ENCODE peak calls at places on chromosomes 2 and 18, in nine cellular contexts. U, K, B, V, Y, A, L, G and M are unnamed samples. For H3K4me1, the result is how much of the 10 kb centered on the place peaks cover.

GRCh38 chr2:167966937-167967913 is 280.2 kb downstream of the STK39 start:
- DNase-seq in A (no peak), K (no peak), G (no peak), L (no peak), B (no peak), Y (peak), U (no peak), V (no peak), M (no peak)

GRCh38 chr18:8073167-8073566 is 506.1 kb downstream of the PTPRM start:
- DNase-seq in A (no peak), K (no peak), Y (no peak), U (no peak), B (no peak), V (no peak), G (no peak), L (no peak), M (no peak)

GRCh38 chr2:202883987-202884675 is 12.6 kb upstream of the ICA1L start:
- DNase-seq in K (no peak), G (no peak), V (peak), U (peak), B (no peak), Y (no peak), L (no peak), A (no peak), M (no peak)

GRCh38 chr18:46373131-46373530 is 268.9 kb downstream of the HAUS1 start:
- DNase-seq in Y (no peak), U (no peak), A (no peak), B (no peak), K (no peak), L (no peak), G (no peak), V (no peak), M (no peak)

GRCh38 chr2:188466761-188467160 is 175.1 kb downstream of the GULP1 start:
- DNase-seq in L (no peak), B (no peak), K (no peak), G (no peak), Y (no peak), U (no peak), A (no peak), V (no peak), M (no peak)

GRCh38 chr2:105747254-105747909 is 2.7 kb downstream of the NCK2 start:
- DNase-seq in Y (no peak), V (no peak), U (no peak), L (no peak), G (no peak), B (no peak), K (no peak), A (no peak), M (no peak)

GRCh38 chr2:85998071-85998991 is 107.4 kb downstream of the POLR1A start:
- DNase-seq in Y (peak), V (peak), G (peak), K (no peak), L (no peak), U (no peak), B (no peak), A (no peak), M (no peak)

GRCh38 chr2:106257830-106258229 is 63.7 kb upstream of the UXS1 start:
- DNase-seq in L (no peak), Y (no peak), U (no peak), A (no peak), K (no peak), B (no peak), G (no peak), V (no peak), M (no peak)

GRCh38 chr2:223460774-223461211 is 141.4 kb downstream of the SCG2 start:
- DNase-seq in U (peak), K (no peak), V (peak), B (no peak), A (no peak), Y (no peak), L (no peak), G (no peak), M (no peak)

GRCh38 chr2:188676012-188676405 is 298.2 kb upstream of the COL3A1 start:
- DNase-seq in A (no peak), U (peak), V (peak), B (no peak), K (no peak), G (no peak), Y (no peak), L (no peak), M (no peak)

GRCh38 chr2:190585000-190585678 is 50.6 kb upstream of the NEMP2 start:
- DNase-seq in K (no peak), V (no peak), G (no peak), A (no peak), B (no peak), Y (peak), U (no peak), L (no peak), M (no peak)

GRCh38 chr18:79680100-79680879 is 687 bp downstream of the CTDP1 start:
- DNase-seq in U (peak), B (no peak), A (peak), K (peak), Y (peak), V (peak), L (peak), G (no peak), M (peak)

GRCh38 chr2:39513641-39514094 is 76.6 kb upstream of the MAP4K3 start:
- DNase-seq in B (no peak), G (peak), A (no peak), Y (peak), K (no peak), V (peak), U (peak), L (no peak), M (no peak)

GRCh38 chr2:207619764-207620203 is 5.4 kb downstream of the METTL21A start:
- DNase-seq in B (no peak), Y (no peak), G (no peak), U (no peak), K (no peak), L (peak), V (no peak), A (no peak), M (peak)

GRCh38 chr18:72233106-72233505 is 311.0 kb downstream of the CBLN2 start:
- DNase-seq in K (no peak), G (no peak), L (no peak), U (no peak), Y (no peak), A (no peak), B (no peak), V (no peak), M (no peak)

GRCh38 chr2:219002395-219003266 is 9.4 kb upstream of the CRYBA2 start:
- DNase-seq in A (peak), L (peak), G (no peak), V (peak), K (no peak), Y (peak), B (no peak), U (peak), M (no peak)

GRCh38 chr2:85549095-85549494 is 10.1 kb downstream of the MAT2A start:
- DNase-seq in L (no peak), G (no peak), V (no peak), A (no peak), B (no peak), Y (no peak), K (no peak), U (no peak), M (no peak)

GRCh38 chr18:55452123-55452611 is 135.8 kb downstream of the TCF4 start:
- DNase-seq in U (peak), B (no peak), K (no peak), L (no peak), Y (no peak), G (no peak), V (peak), A (peak), M (no peak)

GRCh38 chr2:29502452-29502851 is 387.2 kb downstream of the CLIP4 start:
- DNase-seq in A (no peak), Y (peak), V (no peak), L (no peak), B (no peak), G (no peak), U (peak), K (no peak), M (no peak)

GRCh38 chr2:176652300-176653182 is 383.3 kb downstream of the MTX2 start:
- DNase-seq in G (no peak), Y (peak), V (peak), K (peak), U (peak), A (no peak), B (no peak), L (peak), M (peak)

GRCh38 chr2:45083175-45083574 is 73.9 kb upstream of the SIX2 start:
- DNase-seq in A (no peak), U (peak), B (no peak), K (no peak), Y (no peak), V (peak), L (no peak), G (no peak), M (no peak)

GRCh38 chr2:137467246-137467862 is 496.9 kb upstream of the HNMT start:
- DNase-seq in B (no peak), U (peak), A (no peak), L (no peak), G (no peak), K (no peak), V (peak), Y (peak), M (no peak)

GRCh38 chr18:44870631-44871502 is 190.2 kb downstream of the SETBP1 start:
- DNase-seq in U (no peak), B (no peak), A (no peak), G (no peak), V (no peak), Y (no peak), L (no peak), K (no peak), M (no peak)

GRCh38 chr2:163774862-163775261 is 39.1 kb upstream of the FIGN start:
- DNase-seq in G (no peak), V (peak), L (no peak), U (peak), B (no peak), A (no peak), Y (peak), K (no peak), M (no peak)

GRCh38 chr18:44033144-44033543 is 647.5 kb upstream of the SETBP1 start:
- DNase-seq in L (no peak), G (no peak), Y (peak), V (no peak), K (no peak), U (no peak), B (no peak), A (no peak), M (no peak)

GRCh38 chr2:7019191-7019590 is 102.0 kb downstream of the RNF144A start:
- DNase-seq in V (no peak), L (no peak), K (no peak), B (no peak), U (no peak), Y (no peak), A (no peak), G (no peak), M (no peak)

GRCh38 chr2:141555876-141556470 is 574.8 kb downstream of the LRP1B start:
- DNase-seq in B (no peak), L (no peak), A (no peak), U (no peak), K (no peak), Y (no peak), V (no peak), G (no peak), M (no peak)

GRCh38 chr2:81002906-81003305 is 698.4 kb upstream of the LRRTM1 start:
- DNase-seq in A (no peak), L (no peak), B (no peak), U (no peak), V (no peak), G (no peak), Y (no peak), K (no peak), M (no peak)

GRCh38 chr2:210086930-210087329 is 84.3 kb downstream of the KANSL1L start:
- DNase-seq in A (no peak), U (no peak), G (no peak), V (no peak), Y (no peak), K (no peak), B (no peak), L (no peak), M (no peak)

GRCh38 chr2:174121178-174121577 is 127.2 kb downstream of the OLA1 start:
- DNase-seq in A (no peak), G (no peak), K (no peak), Y (no peak), U (no peak), L (no peak), B (no peak), V (no peak), M (no peak)

GRCh38 chr2:113240915-113241911 is 37.5 kb downstream of the PAX8 start:
- DNase-seq in V (peak), L (no peak), A (no peak), G (peak), K (no peak), U (peak), B (no peak), Y (peak), M (no peak)

GRCh38 chr2:209236369-209236768 is 187.5 kb upstream of the MAP2 start:
- DNase-seq in A (no peak), B (no peak), L (no peak), K (no peak), G (no peak), Y (peak), V (no peak), U (no peak), M (no peak)

GRCh38 chr2:39476524-39476923 is 39.4 kb upstream of the MAP4K3 start:
- DNase-seq in B (no peak), L (no peak), Y (no peak), G (no peak), U (no peak), K (no peak), V (no peak), A (no peak), M (no peak)

GRCh38 chr18:23397907-23398306 is 55.2 kb upstream of the RIOK3 start:
- DNase-seq in Y (no peak), U (no peak), K (peak), A (no peak), G (no peak), L (no peak), V (no peak), B (no peak), M (no peak)

GRCh38 chr2:15559800-15560403 is 1.2 kb downstream of the NBAS start:
- DNase-seq in K (no peak), U (no peak), Y (no peak), G (no peak), L (no peak), B (no peak), A (no peak), V (no peak), M (no peak)

GRCh38 chr2:79511320-79511951 is 1.4 kb upstream of the CTNNA2 start:
- DNase-seq in L (no peak), B (no peak), A (no peak), G (no peak), U (peak), V (peak), Y (peak), K (no peak), M (no peak)

GRCh38 chr2:150376627-150377335 is 110.7 kb downstream of the RND3 start:
- DNase-seq in V (peak), Y (peak), G (no peak), L (no peak), U (peak), K (no peak), A (no peak), B (no peak), M (no peak)

GRCh38 chr2:63434597-63434996 is 153.7 kb downstream of the WDPCP start:
- DNase-seq in A (no peak), L (no peak), U (no peak), V (no peak), B (no peak), K (no peak), Y (no peak), G (no peak), M (no peak)

GRCh38 chr2:63436488-63436887 is 151.8 kb downstream of the WDPCP start:
- DNase-seq in V (no peak), K (no peak), B (no peak), U (no peak), A (no peak), G (no peak), L (no peak), Y (no peak), M (no peak)

GRCh38 chr2:63432373-63432772 is 155.9 kb downstream of the WDPCP start:
- DNase-seq in V (peak), Y (no peak), A (no peak), G (no peak), L (no peak), K (no peak), U (no peak), B (no peak), M (no peak)

GRCh38 chr2:63434024-63434423 is 154.3 kb downstream of the WDPCP start:
- DNase-seq in L (no peak), K (no peak), B (no peak), A (no peak), V (no peak), Y (no peak), G (no peak), U (no peak), M (no peak)

GRCh38 chr2:63435080-63435479 is 153.2 kb downstream of the WDPCP start:
- DNase-seq in B (no peak), L (no peak), Y (no peak), K (no peak), G (no peak), A (no peak), V (peak), U (no peak), M (no peak)
- H3K4me1 ChIP-seq in B (under half), L (under half), Y (under half), K (under half), G (under half), A (under half), V (under half), U (under half), M (under half)

GRCh38 chr2:101704046-101704466 is 6.5 kb downstream of the MAP4K4 start:
- DNase-seq in L (peak), K (peak), V (peak), U (peak), A (no peak), G (no peak), Y (peak), B (no peak), M (peak)
- H3K4me1 ChIP-seq in L (half or more), K (half or more), V (under half), U (under half), A (half or more), G (under half), Y (under half), B (under half), M (half or more)

DNA sequence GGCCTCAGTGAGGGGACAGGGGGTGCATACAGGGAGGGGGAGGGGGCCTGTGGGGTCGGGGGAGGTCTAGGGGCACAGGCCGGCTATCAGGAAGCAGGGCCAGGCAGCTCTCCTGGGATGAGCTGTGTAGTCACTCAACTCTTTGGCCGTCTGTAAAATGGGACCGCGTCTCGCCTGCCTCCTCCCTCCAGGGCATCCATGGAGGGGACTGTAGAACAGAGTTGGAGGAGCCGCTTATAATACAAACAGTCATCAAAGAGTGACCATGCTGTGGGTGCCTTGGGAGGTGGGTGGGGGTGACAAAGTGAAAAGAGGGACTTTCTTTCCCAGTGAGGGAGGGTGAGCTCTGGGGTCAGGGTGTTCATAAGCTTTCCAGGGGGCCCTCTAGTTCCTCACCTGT is 169.6 kb upstream of the HAAO start:
- DNase-seq in K (no peak), L (no peak), A (no peak), B (no peak), U (no peak), V (no peak), Y (no peak), G (no peak), M (no peak)
- H3K4me1 ChIP-seq in K (under half), L (under half), A (half or more), B (under half), U (under half), V (under half), Y (half or more), G (under half), M (under half)

DNA sequence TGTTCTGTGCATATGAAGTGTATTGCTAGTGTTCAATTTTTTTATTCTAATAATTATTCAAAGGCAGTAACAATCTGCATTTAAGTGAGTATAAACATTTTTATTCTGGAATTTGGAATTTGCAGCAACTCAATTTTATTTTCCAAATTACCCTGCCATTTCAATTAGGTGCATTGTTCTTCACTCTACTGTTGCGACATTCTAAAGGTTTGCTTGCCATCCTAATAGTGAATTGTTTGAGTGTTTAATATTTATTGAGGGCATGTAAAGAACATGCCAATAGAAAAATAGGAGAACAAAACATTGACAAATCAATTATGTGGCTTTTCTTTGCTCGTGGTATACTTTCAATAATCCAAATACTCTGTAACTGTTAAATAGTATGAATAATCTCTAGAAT is 18.0 kb downstream of the MEIS1 start:
- DNase-seq in G (no peak), B (no peak), V (no peak), U (no peak), Y (no peak), A (no peak), K (no peak), L (no peak), M (no peak)
- H3K4me1 ChIP-seq in G (under half), B (under half), V (under half), U (under half), Y (under half), A (under half), K (under half), L (under half), M (under half)

GRCh38 chr2:262117-262516 is 1.7 kb downstream of the SH3YL1 start:
- DNase-seq in Y (no peak), A (no peak), K (no peak), G (no peak), V (no peak), U (no peak), B (no peak), L (no peak), M (no peak)
- H3K4me1 ChIP-seq in Y (under half), A (half or more), K (under half), G (under half), V (under half), U (under half), B (under half), L (under half), M (under half)

GRCh38 chr2:213104903-213105202 is 46.6 kb downstream of the IKZF2 start:
- DNase-seq in L (no peak), Y (no peak), A (no peak), G (no peak), B (no peak), U (no peak), K (no peak), V (no peak), M (no peak)
- H3K4me1 ChIP-seq in L (under half), Y (under half), A (under half), G (under half), B (under half), U (under half), K (under half), V (under half), M (under half)